ENCODE peak calls at places on chromosome 9, in seven cellular contexts. One of them, this sample, is unnamed.

GRCh38 chr9:105291938-105292337 is 47.5 kb downstream of the SLC44A1 start:
- DNase-seq in IMR-90: no peak
- DNase-seq in trophoblast cell: peak; percentile 65
- DNase-seq in mesendoderm: peak; percentile 77
- DNase-seq in H9: no peak
- DNase-seq in H1: no peak
- DNase-seq in neuronal stem cell: no peak
- DNase-seq in this sample: no peak

GRCh38 chr9:20620658-20621552 is 1.4 kb downstream of the MLLT3 start:
- DNase-seq in IMR-90: peak; percentile 53
- DNase-seq in mesendoderm: peak; percentile 16
- DNase-seq in trophoblast cell: peak; percentile 50
- DNase-seq in H1: peak; percentile 60
- DNase-seq in H9: peak; percentile 42
- DNase-seq in neuronal stem cell: peak; percentile 27
- DNase-seq in this sample: peak; percentile 70

GRCh38 chr9:35962126-35962906 is 4.4 kb upstream of the OR2S2 start:
- DNase-seq in IMR-90: peak; percentile 85
- DNase-seq in neuronal stem cell: no peak
- DNase-seq in H9: peak; percentile 90
- DNase-seq in H1: peak; percentile 55
- DNase-seq in mesendoderm: no peak
- DNase-seq in trophoblast cell: peak; percentile 77
- DNase-seq in this sample: peak; percentile 36

GRCh38 chr9:121756477-121757285 is 105.2 kb downstream of the DAB2IP start:
- DNase-seq in H1: no peak
- DNase-seq in neuronal stem cell: no peak
- DNase-seq in trophoblast cell: no peak
- DNase-seq in mesendoderm: no peak
- DNase-seq in IMR-90: no peak
- DNase-seq in H9: no peak
- DNase-seq in this sample: no peak

GRCh38 chr9:1604942-1605560 is 410.1 kb upstream of the SMARCA2 start:
- DNase-seq in neuronal stem cell: peak; percentile 24
- DNase-seq in mesendoderm: peak; percentile 60
- DNase-seq in H9: no peak
- DNase-seq in trophoblast cell: peak; percentile 49
- DNase-seq in H1: no peak
- DNase-seq in IMR-90: no peak
- DNase-seq in this sample: no peak

GRCh38 chr9:98162638-98163037 is 29.8 kb downstream of the CORO2A start:
- DNase-seq in IMR-90: no peak
- DNase-seq in H9: no peak
- DNase-seq in H1: no peak
- DNase-seq in mesendoderm: no peak
- DNase-seq in trophoblast cell: no peak
- DNase-seq in neuronal stem cell: no peak
- DNase-seq in this sample: no peak

GRCh38 chr9:121837113-121838010 is 185.9 kb downstream of the DAB2IP start:
- DNase-seq in H1: peak; percentile 42
- DNase-seq in H9: no peak
- DNase-seq in neuronal stem cell: no peak
- DNase-seq in trophoblast cell: no peak
- DNase-seq in mesendoderm: no peak
- DNase-seq in IMR-90: peak; percentile 85
- DNase-seq in this sample: no peak

GRCh38 chr9:133252301-133252776 is 22.7 kb downstream of the ABO start:
- DNase-seq in trophoblast cell: peak; percentile 53
- DNase-seq in IMR-90: no peak
- DNase-seq in H9: no peak
- DNase-seq in mesendoderm: no peak
- DNase-seq in neuronal stem cell: no peak
- DNase-seq in H1: peak; percentile 38
- DNase-seq in this sample: no peak

GRCh38 chr9:135392511-135392910 is 87.1 kb upstream of the PPP1R26 start:
- DNase-seq in H1: no peak
- DNase-seq in H9: peak; percentile 44
- DNase-seq in neuronal stem cell: peak; percentile 12
- DNase-seq in IMR-90: no peak
- DNase-seq in trophoblast cell: no peak
- DNase-seq in mesendoderm: peak; percentile 74
- DNase-seq in this sample: no peak

GRCh38 chr9:121821326-121821725 is 169.9 kb downstream of the DAB2IP start:
- DNase-seq in H9: no peak
- DNase-seq in H1: no peak
- DNase-seq in neuronal stem cell: no peak
- DNase-seq in IMR-90: no peak
- DNase-seq in trophoblast cell: no peak
- DNase-seq in mesendoderm: no peak
- DNase-seq in this sample: no peak

DNA sequence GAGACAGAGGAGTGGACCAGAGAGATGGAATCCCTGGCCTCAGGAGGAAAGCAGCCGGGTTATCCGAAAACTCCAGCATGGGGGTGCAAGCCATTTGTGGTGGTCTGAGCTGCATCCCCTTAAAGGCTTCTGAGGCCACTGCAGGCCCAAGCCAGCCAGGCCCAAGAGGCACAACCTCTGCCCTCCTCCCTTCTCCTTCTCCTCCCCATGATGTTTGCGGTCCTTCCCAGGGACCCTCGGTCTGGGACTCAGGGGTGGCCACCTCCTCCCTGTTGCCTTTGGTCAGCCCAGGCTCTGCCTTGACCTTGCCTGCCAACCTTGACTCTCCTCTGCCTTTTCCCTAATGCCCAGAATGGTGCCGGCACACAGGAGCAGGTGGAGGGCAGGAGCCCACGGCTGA is 4.6 kb downstream of the NCS1 start:
- DNase-seq in H1: no peak
- DNase-seq in neuronal stem cell: no peak
- DNase-seq in mesendoderm: no peak
- DNase-seq in H9: no peak
- DNase-seq in IMR-90: no peak
- DNase-seq in trophoblast cell: no peak
- DNase-seq in this sample: no peak
- H3K4ac ChIP-seq in H1: peak overlapping the region; percentile 69
- H3K4ac ChIP-seq in neuronal stem cell: no peak overlapping the region
- H3K4ac ChIP-seq in mesendoderm: no peak overlapping the region
- H3K4ac ChIP-seq in H9: no peak overlapping the region
- H3K4ac ChIP-seq in IMR-90: no peak overlapping the region
- H3K4ac ChIP-seq in trophoblast cell: no peak overlapping the region
- H3K4ac ChIP-seq in this sample: no peak overlapping the region

GRCh38 chr9:109311281-109311680 is 9.6 kb downstream of the EPB41L4B start:
- DNase-seq in IMR-90: peak; percentile 27
- DNase-seq in H1: no peak
- DNase-seq in H9: no peak
- DNase-seq in mesendoderm: no peak
- DNase-seq in trophoblast cell: no peak
- DNase-seq in neuronal stem cell: no peak
- DNase-seq in this sample: no peak
- H3K4ac ChIP-seq in IMR-90: no peak overlapping the region
- H3K4ac ChIP-seq in H1: no peak overlapping the region
- H3K4ac ChIP-seq in H9: no peak overlapping the region
- H3K4ac ChIP-seq in mesendoderm: no peak overlapping the region
- H3K4ac ChIP-seq in trophoblast cell: peak overlapping the region; percentile 37
- H3K4ac ChIP-seq in neuronal stem cell: no peak overlapping the region
- H3K4ac ChIP-seq in this sample: no peak overlapping the region

GRCh38 chr9:129816501-129817435 is 7.2 kb downstream of the TOR1A start:
- DNase-seq in H9: no peak
- DNase-seq in IMR-90: no peak
- DNase-seq in neuronal stem cell: no peak
- DNase-seq in mesendoderm: no peak
- DNase-seq in trophoblast cell: no peak
- DNase-seq in H1: no peak
- DNase-seq in this sample: no peak
- H3K4ac ChIP-seq in H9: no peak overlapping the region
- H3K4ac ChIP-seq in IMR-90: no peak overlapping the region
- H3K4ac ChIP-seq in neuronal stem cell: no peak overlapping the region
- H3K4ac ChIP-seq in mesendoderm: no peak overlapping the region
- H3K4ac ChIP-seq in trophoblast cell: no peak overlapping the region
- H3K4ac ChIP-seq in H1: no peak overlapping the region
- H3K4ac ChIP-seq in this sample: no peak overlapping the region

GRCh38 chr9:100597236-100597635 is 19.4 kb downstream of the CAVIN4 start:
- DNase-seq in neuronal stem cell: no peak
- DNase-seq in mesendoderm: no peak
- DNase-seq in IMR-90: no peak
- DNase-seq in H1: no peak
- DNase-seq in trophoblast cell: no peak
- DNase-seq in H9: no peak
- DNase-seq in this sample: no peak
- H3K4ac ChIP-seq in neuronal stem cell: no peak overlapping the region
- H3K4ac ChIP-seq in mesendoderm: no peak overlapping the region
- H3K4ac ChIP-seq in IMR-90: no peak overlapping the region
- H3K4ac ChIP-seq in H1: no peak overlapping the region
- H3K4ac ChIP-seq in trophoblast cell: no peak overlapping the region
- H3K4ac ChIP-seq in H9: no peak overlapping the region
- H3K4ac ChIP-seq in this sample: no peak overlapping the region

This sample was measured in mesenchymal stem cell.